ENCODE peak calls at places on chromosome 6, in nine cellular contexts. I is cardiac muscle cell, L is body of pancreas, F is fibroblast of lung, S is colonic mucosa, Q is psoas muscle, A is hepatocyte, Y is A549, X is heart left ventricle. M is an unnamed sample.

GRCh38 chr6:161000632-161001031 is 9.1 kb downstream of the MAP3K4 start:
- DNase-seq in Y (no peak), F (no peak), L (no peak), A (no peak), X (no peak), I (no peak), S (no peak), Q (no peak), M (no peak)

GRCh38 chr6:145948328-145948727 is 15.8 kb downstream of the SHPRH start:
- DNase-seq in I (no peak), Q (no peak), F (peak; percentile 34), A (no peak), Y (no peak), L (no peak), X (no peak), S (no peak), M (no peak)

GRCh38 chr6:100283288-100283687 is 181.4 kb downstream of the SIM1 start:
- DNase-seq in I (no peak), Q (no peak), X (no peak), Y (peak; percentile 53), L (no peak), F (peak; percentile 36), S (no peak), A (peak; percentile 8), M (no peak)

GRCh38 chr6:158086054-158086705 is 81.9 kb downstream of the SERAC1 start:
- DNase-seq in X (no peak), Y (no peak), A (no peak), S (no peak), I (no peak), L (no peak), F (peak; percentile 22), Q (no peak), M (no peak)

GRCh38 chr6:33693186-33694158 is 18.0 kb downstream of the UQCC2 start:
- DNase-seq in I (peak; percentile 68), A (no peak), F (no peak), L (no peak), Y (no peak), X (peak; percentile 51), Q (peak; percentile 74), S (no peak), M (peak; percentile 41)

GRCh38 chr6:27374824-27375612 is 13.5 kb upstream of the ZNF391 start:
- DNase-seq in Y (no peak), A (peak; percentile 86), F (peak; percentile 62), L (peak; percentile 82), X (peak; percentile 74), I (peak; percentile 87), S (peak; percentile 86), Q (peak; percentile 82), M (peak; percentile 58)

GRCh38 chr6:144331610-144332009 is 46.5 kb downstream of the UTRN start:
- DNase-seq in A (no peak), L (no peak), S (no peak), I (no peak), X (no peak), Q (no peak), Y (peak; percentile 13), F (peak; percentile 51), M (no peak)

GRCh38 chr6:44052419-44053011 is 74.7 kb downstream of the MRPL14 start:
- DNase-seq in X (no peak), I (no peak), Y (peak; percentile 56), L (no peak), F (peak; percentile 78), A (no peak), Q (peak; percentile 80), S (no peak), M (no peak)

GRCh38 chr6:16903470-16903869 is 142.2 kb upstream of the ATXN1 start:
- DNase-seq in F (peak; percentile 78), S (no peak), I (no peak), X (no peak), Y (no peak), A (no peak), L (no peak), Q (no peak), M (no peak)

GRCh38 chr6:39083111-39083702 is 31.8 kb downstream of the SAYSD1 start:
- DNase-seq in L (no peak), X (no peak), I (no peak), A (no peak), F (no peak), Q (no peak), S (no peak), Y (no peak), M (no peak)

GRCh38 chr6:43359381-43359780 is 10.1 kb downstream of the ZNF318 start:
- DNase-seq in S (no peak), Q (no peak), X (no peak), L (no peak), Y (no peak), I (no peak), F (no peak), A (no peak), M (no peak)

GRCh38 chr6:88662653-88663174 is 300.7 kb downstream of the RNGTT start:
- DNase-seq in X (no peak), S (no peak), F (no peak), Y (no peak), L (no peak), A (no peak), I (no peak), Q (no peak), M (no peak)

GRCh38 chr6:127902933-127903332 is 2.1 kb upstream of the THEMIS start:
- DNase-seq in Q (no peak), A (no peak), S (no peak), X (no peak), F (no peak), Y (no peak), I (no peak), L (no peak), M (peak; percentile 11)

GRCh38 chr6:18432180-18432579 is 45.0 kb downstream of the RNF144B start:
- DNase-seq in L (no peak), S (no peak), I (no peak), Y (no peak), Q (no peak), A (no peak), F (peak; percentile 31), X (no peak), M (no peak)

GRCh38 chr6:18429655-18430054 is 42.5 kb downstream of the RNF144B start:
- DNase-seq in Y (no peak), F (no peak), X (no peak), L (no peak), I (no peak), S (no peak), A (no peak), Q (peak; percentile 68), M (no peak)

GRCh38 chr6:18431581-18431980 is 44.4 kb downstream of the RNF144B start:
- DNase-seq in F (no peak), X (no peak), Y (no peak), S (no peak), A (no peak), L (no peak), Q (no peak), I (no peak), M (no peak)

GRCh38 chr6:18432619-18433018 is 45.5 kb downstream of the RNF144B start:
- DNase-seq in A (no peak), Q (no peak), X (no peak), I (no peak), F (no peak), L (no peak), Y (no peak), S (no peak), M (peak; percentile 73)

DNA sequence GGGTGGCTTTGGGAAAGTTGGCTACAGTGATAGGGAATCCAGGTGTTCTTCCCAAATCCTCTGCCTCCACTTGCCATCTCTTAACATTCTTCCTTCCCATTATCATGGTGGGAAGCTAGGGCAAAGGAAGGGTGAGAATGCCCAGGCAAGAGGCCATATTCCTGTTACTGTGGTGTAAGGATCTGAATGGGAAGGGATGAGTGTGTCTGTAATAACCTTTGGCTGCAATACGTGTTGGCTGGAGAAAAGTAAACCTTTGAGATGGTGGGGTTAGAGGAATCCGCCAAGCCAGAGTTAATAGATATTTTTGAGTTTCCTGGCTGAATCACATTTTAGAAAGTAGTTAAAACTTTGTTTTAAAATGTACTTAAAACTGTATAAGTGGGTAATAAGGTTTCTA is 45.9 kb downstream of the RNF144B start:
- DNase-seq in L (no peak), X (no peak), Y (no peak), I (no peak), F (no peak), Q (no peak), S (no peak), A (no peak), M (no peak)
- H3K4me3 ChIP-seq in L (no peak overlapping the region), X (no peak overlapping the region), Y (no peak overlapping the region), I (no peak overlapping the region), F (no peak overlapping the region), Q (no peak overlapping the region), S (no peak overlapping the region), A (no peak overlapping the region), M (no peak overlapping the region)

GRCh38 chr6:31171931-31172882 is 1.7 kb upstream of the POU5F1 start:
- DNase-seq in I (no peak), A (no peak), F (no peak), X (no peak), S (no peak), Q (no peak), Y (no peak), L (no peak), M (peak; percentile 69)
- H3K27ac ChIP-seq in I (no peak overlapping the region), A (no peak overlapping the region), F (no peak overlapping the region), X (no peak overlapping the region), S (no peak overlapping the region), Q (no peak overlapping the region), Y (no peak overlapping the region), L (no peak overlapping the region), M (peak overlapping the region; percentile 61)

DNA sequence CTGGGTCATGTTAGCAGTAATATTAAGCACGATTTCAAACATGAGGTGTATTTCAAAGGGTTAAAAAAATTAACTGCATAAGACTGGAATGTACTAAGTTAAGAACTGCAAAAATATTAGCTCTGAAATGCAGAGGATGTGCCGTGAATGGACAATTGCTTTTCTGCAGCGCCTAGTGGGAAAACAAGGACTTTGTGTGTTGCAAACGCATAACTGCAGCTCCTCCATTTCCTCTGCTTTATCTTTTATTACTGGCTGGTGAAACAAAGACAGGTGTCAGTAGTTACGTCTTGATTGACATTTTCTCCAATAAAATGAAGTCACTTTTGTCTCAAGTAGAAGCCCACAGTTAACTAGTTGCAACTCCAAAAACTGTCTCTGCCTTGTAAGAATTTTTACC is 1.7 kb downstream of the PDE7B start:
- DNase-seq in F (peak; percentile 44), S (no peak), X (no peak), A (no peak), Q (no peak), L (no peak), Y (peak; percentile 29), I (no peak), M (no peak)
- H3K4me3 ChIP-seq in F (no peak overlapping the region), S (peak overlapping the region; percentile 6), X (peak overlapping the region; percentile 60), A (peak overlapping the region; percentile 30), Q (peak overlapping the region; percentile 66), L (no peak overlapping the region), Y (peak overlapping the region; percentile 58), I (no peak overlapping the region), M (no peak overlapping the region)

DNA sequence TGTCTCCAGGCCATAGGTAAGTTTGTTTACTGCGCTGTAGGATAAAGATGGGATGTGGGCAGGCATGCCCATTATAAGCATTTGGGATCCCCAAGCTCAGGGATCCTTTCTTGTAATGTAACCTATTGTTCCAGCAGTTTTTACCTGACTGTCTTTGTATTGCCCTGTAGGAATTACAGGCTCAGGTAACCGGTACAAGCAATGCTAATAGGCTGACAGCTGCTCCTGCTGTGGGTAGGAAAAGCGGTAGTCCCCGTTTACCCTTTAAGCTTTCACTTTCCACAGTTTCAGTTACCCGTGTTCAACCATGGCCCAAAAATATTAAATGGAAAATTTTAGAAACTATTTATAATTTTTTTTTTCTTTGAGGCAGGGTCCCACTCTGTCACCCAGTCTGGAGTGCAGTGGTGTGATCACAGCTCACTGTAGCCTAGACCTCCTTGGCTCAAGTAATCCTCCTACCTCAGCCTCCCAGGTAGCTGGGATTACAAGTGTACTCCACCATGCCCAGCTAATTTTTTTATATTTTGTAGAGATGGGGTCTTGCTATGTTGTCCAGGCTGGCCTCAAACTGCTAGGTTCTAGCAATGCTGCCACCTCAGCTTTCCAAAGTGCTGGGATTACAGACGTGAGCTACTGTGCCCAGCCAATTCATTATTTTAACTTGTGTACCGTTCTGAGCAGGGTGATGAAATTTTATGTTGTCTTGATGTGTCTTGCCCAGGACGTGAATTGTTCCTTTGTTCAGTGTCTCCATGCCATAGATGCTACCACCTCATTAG is 108.6 kb downstream of the CDYL start:
- DNase-seq in L (no peak), Y (no peak), X (no peak), Q (no peak), F (no peak), S (no peak), I (no peak), A (no peak), M (no peak)
- H3K27ac ChIP-seq in L (no peak overlapping the region), Y (no peak overlapping the region), X (no peak overlapping the region), Q (no peak overlapping the region), F (no peak overlapping the region), S (no peak overlapping the region), I (no peak overlapping the region), A (no peak overlapping the region), M (no peak overlapping the region)